ENCODE peak calls at places on chromosomes 1 and 21, in ten cellular contexts. T, L, O, Z, R, K, Q, U, X and A are unnamed samples.

GRCh38 chr1:100353073-100353801 is 931 bp downstream of the CDC14A start:
- DNase-seq in T (peak; percentile 70), Z (no peak), K (peak; percentile 58), U (peak; percentile 51), R (peak; percentile 13), Q (peak; percentile 23), O (peak; percentile 60), L (no peak), X (peak; percentile 59), A (no peak)

GRCh38 chr1:157315544-157315943 is 177.3 kb upstream of the ETV3 start:
- DNase-seq in L (no peak), O (no peak), X (no peak), Z (no peak), K (no peak), Q (no peak), U (no peak), T (no peak), R (no peak), A (no peak)

GRCh38 chr21:15732290-15732995 is 2.7 kb downstream of the USP25 start:
- DNase-seq in R (no peak), U (peak; percentile 36), Q (peak; percentile 72), L (peak; percentile 51), X (peak; percentile 76), Z (no peak), O (peak; percentile 18), T (peak; percentile 20), K (no peak), A (no peak)

GRCh38 chr1:201153474-201154388 is 543 bp downstream of the TMEM9 start:
- DNase-seq in U (no peak), L (peak; percentile 18), T (no peak), Q (no peak), O (no peak), K (no peak), R (peak; percentile 83), Z (no peak), X (peak; percentile 20), A (no peak)

GRCh38 chr1:2250721-2251281 is 22.7 kb downstream of the SKI start:
- DNase-seq in Z (no peak), T (no peak), L (no peak), U (no peak), X (no peak), K (peak; percentile 55), O (no peak), R (no peak), Q (no peak), A (no peak)

GRCh38 chr1:229298420-229298819 is 27.5 kb downstream of the RAB4A start:
- DNase-seq in K (no peak), L (no peak), U (no peak), Q (no peak), O (no peak), T (no peak), X (no peak), R (no peak), Z (no peak), A (no peak)

GRCh38 chr21:17777321-17777720 is 41.8 kb downstream of the C21orf91 start:
- DNase-seq in Q (peak; percentile 21), Z (no peak), T (no peak), X (no peak), O (no peak), K (no peak), U (no peak), R (no peak), L (no peak), A (no peak)

GRCh38 chr1:66176828-66177227 is 357.1 kb upstream of the SGIP1 start:
- DNase-seq in T (no peak), Z (no peak), U (no peak), O (no peak), K (no peak), Q (no peak), X (no peak), L (no peak), R (no peak), A (no peak)

GRCh38 chr1:109509176-109510134 is at the start of gene AMIGO1:
- DNase-seq in T (peak; percentile 49), K (peak; percentile 77), R (peak; percentile 35), L (peak; percentile 43), Z (peak; percentile 56), U (peak; percentile 77), X (peak; percentile 60), Q (peak; percentile 54), O (peak; percentile 46), A (no peak)

GRCh38 chr21:16305686-16306085 is 575.9 kb downstream of the USP25 start:
- DNase-seq in Q (peak; percentile 85), K (no peak), R (no peak), L (no peak), U (peak; percentile 32), O (no peak), X (no peak), T (no peak), Z (no peak), A (peak; percentile 23)

GRCh38 chr1:6329392-6329791 is 64.2 kb downstream of the ACOT7 start:
- DNase-seq in Z (no peak), R (no peak), K (no peak), L (peak; percentile 17), O (no peak), U (no peak), T (no peak), Q (no peak), X (no peak), A (peak; percentile 46)

GRCh38 chr1:179872558-179872957 is 5.0 kb downstream of the TOR1AIP2 start:
- DNase-seq in R (no peak), L (no peak), U (no peak), Z (no peak), Q (no peak), X (peak; percentile 53), K (no peak), O (no peak), T (no peak), A (no peak)

GRCh38 chr21:23245231-23245630 is 2247.0 kb downstream of the NCAM2 start:
- DNase-seq in R (no peak), Z (no peak), Q (no peak), X (no peak), U (no peak), K (no peak), L (no peak), T (no peak), O (no peak), A (no peak)

GRCh38 chr1:221795400-221795799 is 53.5 kb upstream of the DUSP10 start:
- DNase-seq in L (no peak), T (no peak), K (no peak), R (no peak), U (no peak), Z (no peak), O (no peak), X (no peak), Q (no peak), A (no peak)

GRCh38 chr1:165943198-165943597 is 115.8 kb downstream of the UCK2 start:
- DNase-seq in T (no peak), K (no peak), R (peak; percentile 15), Z (no peak), O (no peak), L (no peak), X (no peak), U (no peak), Q (no peak), A (no peak)

GRCh38 chr1:185529673-185530072 is 204.5 kb upstream of the HMCN1 start:
- DNase-seq in T (no peak), Z (no peak), O (no peak), X (no peak), U (no peak), K (no peak), L (no peak), R (no peak), Q (no peak), A (no peak)

GRCh38 chr21:29271927-29272333 is 26.8 kb upstream of the BACH1 start:
- DNase-seq in L (no peak), R (no peak), Z (no peak), T (peak; percentile 42), U (peak; percentile 21), X (no peak), K (no peak), Q (no peak), O (no peak), A (no peak)

GRCh38 chr1:8394456-8395321 is 76.8 kb downstream of the SLC45A1 start:
- DNase-seq in K (no peak), T (no peak), O (no peak), R (no peak), L (peak; percentile 96), Q (peak; percentile 92), X (no peak), Z (no peak), U (no peak), A (no peak)

GRCh38 chr1:10910490-10911273 is 101.8 kb upstream of the TARDBP start:
- DNase-seq in Z (no peak), X (peak; percentile 15), R (no peak), T (no peak), O (no peak), Q (no peak), L (no peak), K (no peak), U (no peak), A (no peak)
- H3K27ac ChIP-seq in Z (no peak overlapping the region), X (no peak overlapping the region), R (no peak overlapping the region), T (no peak overlapping the region), O (no peak overlapping the region), Q (no peak overlapping the region), L (no peak overlapping the region), K (no peak overlapping the region), U (no peak overlapping the region), A (no peak overlapping the region)

GRCh38 chr1:204683284-204684205 is 2.0 kb downstream of the LRRN2 start:
- DNase-seq in K (no peak), U (no peak), R (no peak), O (no peak), Z (no peak), L (no peak), X (no peak), Q (no peak), T (no peak), A (peak; percentile 25)
- H3K4me3 ChIP-seq in K (no peak overlapping the region), U (peak overlapping the region; percentile 62), R (no peak overlapping the region), O (no peak overlapping the region), Z (no peak overlapping the region), L (no peak overlapping the region), X (no peak overlapping the region), Q (no peak overlapping the region), T (no peak overlapping the region), A (peak overlapping the region; percentile 54)

GRCh38 chr1:12276225-12276624 is 46.4 kb downstream of the VPS13D start:
- DNase-seq in X (no peak), O (no peak), L (peak; percentile 51), R (peak; percentile 38), T (peak; percentile 41), Z (peak; percentile 15), K (no peak), Q (peak; percentile 24), U (peak; percentile 25), A (no peak)
- TF ChIP-seq CTCF in X (no peak), O (peak; percentile 20), L (peak; percentile 54), R (peak; percentile 35), T (peak; percentile 2), Z (no peak), K (peak; percentile 48), Q (peak; percentile 39), U (no peak), A (no peak)

DNA sequence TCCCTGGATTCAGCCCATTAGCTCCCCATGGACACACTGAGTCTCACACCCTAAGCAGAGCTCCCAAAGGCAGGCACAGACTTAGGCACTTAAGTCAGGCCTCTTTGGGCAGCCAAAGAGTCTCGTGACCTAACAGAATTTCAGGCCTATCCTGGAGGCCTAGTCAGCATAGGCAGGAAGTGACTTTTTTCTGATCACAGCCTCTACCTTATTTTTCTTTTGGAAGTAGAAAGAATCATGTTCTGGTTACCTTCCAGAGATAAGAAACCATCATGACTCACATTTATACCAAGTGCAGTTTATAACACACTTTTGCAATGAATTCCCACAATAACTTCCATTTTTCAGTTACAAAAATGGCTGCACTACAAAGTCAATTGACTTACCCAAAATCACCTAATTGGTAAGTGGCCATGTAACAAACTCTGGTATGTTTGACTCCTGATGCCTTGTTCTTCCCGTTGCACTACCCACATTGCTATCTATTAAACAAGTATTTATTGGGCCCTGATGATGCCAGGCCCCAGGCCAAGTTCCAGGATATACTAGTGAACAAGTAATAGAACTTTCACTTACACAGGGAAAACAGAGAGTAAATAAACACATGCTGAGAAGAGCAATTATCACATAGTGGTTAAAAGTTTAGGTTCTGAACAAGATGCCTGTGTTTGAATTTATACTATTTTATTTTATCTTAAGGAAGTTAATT is 74.3 kb downstream of the SH3GLB1 start:
- DNase-seq in T (no peak), K (no peak), Q (peak; percentile 39), O (no peak), Z (no peak), L (peak; percentile 86), U (no peak), R (no peak), X (no peak), A (no peak)
- H3K27ac ChIP-seq in T (no peak overlapping the region), K (no peak overlapping the region), Q (peak overlapping the region; percentile 36), O (no peak overlapping the region), Z (no peak overlapping the region), L (peak overlapping the region; percentile 70), U (no peak overlapping the region), R (peak overlapping the region; percentile 79), X (no peak overlapping the region), A (no peak overlapping the region)